ENCODE peak calls at places on chromosomes 7 and 10, in ten cellular contexts. P is GM13976, V is cardiac fibroblast, W is uterus, L is GM12864, F is IMR-90, H is upper lobe of right lung, J is heart left ventricle, Y is cardiac muscle cell, U is AG04450. I is an unnamed sample.

GRCh38 chr7:4702961-4703512 is 20.9 kb downstream of the FOXK1 start:
- DNase-seq in P (no peak), V (peak; percentile 40), W (no peak), L (no peak), F (no peak), H (no peak), J (peak; percentile 43), Y (no peak), U (no peak), I (no peak)

GRCh38 chr7:46054290-46054689 is 133.2 kb upstream of the IGFBP3 start:
- DNase-seq in P (no peak), V (peak; percentile 17), W (no peak), L (no peak), F (no peak), H (no peak), J (peak; percentile 43), Y (peak; percentile 48), U (no peak), I (no peak)

GRCh38 chr10:75401569-75402485 is at the start of gene ZNF503:
- DNase-seq in P (peak; percentile 67), V (peak; percentile 97), W (peak; percentile 99), L (no peak), F (peak; percentile 97), H (peak; percentile 98), J (peak; percentile 98), Y (peak; percentile 99), U (peak; percentile 95), I (peak; percentile 97)

GRCh38 chr10:36675458-36675880 is 449.9 kb upstream of the ANKRD30A start:
- DNase-seq in P (no peak), V (peak; percentile 79), W (no peak), L (no peak), F (peak; percentile 90), H (no peak), J (no peak), Y (no peak), U (no peak), I (peak; percentile 68)

GRCh38 chr10:69879628-69880257 is 78.0 kb downstream of the COL13A1 start:
- DNase-seq in P (no peak), V (no peak), W (no peak), L (no peak), F (no peak), H (no peak), J (no peak), Y (no peak), U (no peak), I (no peak)

GRCh38 chr7:98354511-98355249 is 46.2 kb downstream of the BAIAP2L1 start:
- DNase-seq in P (no peak), V (peak; percentile 92), W (no peak), L (no peak), F (peak; percentile 82), H (peak; percentile 79), J (no peak), Y (no peak), U (no peak), I (no peak)

GRCh38 chr10:28551086-28551485 is 18.2 kb downstream of the WAC start:
- DNase-seq in P (no peak), V (peak; percentile 25), W (no peak), L (no peak), F (no peak), H (no peak), J (no peak), Y (no peak), U (no peak), I (no peak)

GRCh38 chr7:1537631-1538412 is 7.3 kb downstream of the MAFK start:
- DNase-seq in P (no peak), V (peak; percentile 99), W (peak; percentile 96), L (no peak), F (peak; percentile 97), H (peak; percentile 87), J (peak; percentile 95), Y (peak; percentile 29), U (peak; percentile 92), I (peak; percentile 89)

GRCh38 chr7:128946936-128947830 is 9.5 kb downstream of the IRF5 start:
- DNase-seq in P (no peak), V (no peak), W (no peak), L (no peak), F (no peak), H (peak; percentile 64), J (no peak), Y (no peak), U (no peak), I (no peak)

GRCh38 chr10:115355162-115355760 is 262.1 kb downstream of the ATRNL1 start:
- DNase-seq in P (peak; percentile 43), V (peak; percentile 79), W (peak; percentile 25), L (peak; percentile 39), F (peak; percentile 63), H (no peak), J (no peak), Y (peak; percentile 81), U (peak; percentile 30), I (peak; percentile 5)

GRCh38 chr7:102992820-102993531 is 80.2 kb downstream of the LRRC17 start:
- DNase-seq in P (no peak), V (peak; percentile 74), W (no peak), L (no peak), F (peak; percentile 87), H (no peak), J (no peak), Y (no peak), U (peak; percentile 26), I (peak; percentile 23)

GRCh38 chr7:120725376-120726039 is 132.4 kb downstream of the TSPAN12 start:
- DNase-seq in P (peak; percentile 18), V (peak; percentile 67), W (no peak), L (peak; percentile 15), F (peak; percentile 45), H (no peak), J (no peak), Y (peak; percentile 71), U (no peak), I (no peak)

GRCh38 chr10:23345861-23346260 is 1.3 kb upstream of the C10orf67 start:
- DNase-seq in P (no peak), V (peak; percentile 82), W (no peak), L (no peak), F (peak; percentile 94), H (no peak), J (no peak), Y (no peak), U (peak; percentile 67), I (no peak)

GRCh38 chr7:141023305-141023704 is 8.6 kb upstream of the MRPS33 start:
- DNase-seq in P (no peak), V (no peak), W (no peak), L (no peak), F (no peak), H (no peak), J (no peak), Y (no peak), U (no peak), I (no peak)

GRCh38 chr7:38932509-38933168 is 23.6 kb upstream of the VPS41 start:
- DNase-seq in P (peak; percentile 51), V (peak; percentile 66), W (no peak), L (peak; percentile 29), F (peak; percentile 25), H (peak; percentile 83), J (peak; percentile 44), Y (peak; percentile 69), U (peak; percentile 10), I (peak; percentile 10)

GRCh38 chr7:31794851-31795250 is 107.8 kb downstream of the PPP1R17 start:
- DNase-seq in P (no peak), V (no peak), W (no peak), L (no peak), F (no peak), H (no peak), J (no peak), Y (no peak), U (no peak), I (no peak)

GRCh38 chr7:70635633-70636032 is 496.3 kb upstream of the GALNT17 start:
- DNase-seq in P (no peak), V (no peak), W (no peak), L (no peak), F (no peak), H (no peak), J (no peak), Y (no peak), U (no peak), I (no peak)
- TF ChIP-seq CTCF in P (no peak), V (no peak), W (no peak), L (peak; percentile 3), F (no peak), H (no peak), J (no peak), Y (no peak), U (no peak), I (no peak)

DNA sequence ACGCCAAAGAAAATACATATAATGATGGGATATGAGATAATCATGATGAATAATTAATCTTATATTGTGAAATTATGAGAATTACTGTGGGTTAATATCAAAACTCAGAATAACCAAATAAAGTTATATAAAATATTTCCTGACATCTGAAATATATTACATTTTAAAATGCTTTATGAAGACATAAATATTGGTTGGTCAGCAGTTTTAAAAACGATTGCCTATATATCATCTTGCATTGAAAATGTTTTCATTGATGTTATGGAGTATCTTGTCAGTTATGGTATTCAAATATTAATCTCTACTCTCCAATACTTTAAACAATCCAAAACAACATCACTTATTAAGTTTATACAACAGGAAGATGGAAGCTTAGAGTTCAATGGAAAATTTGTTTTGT is 228.1 kb upstream of the FERD3L start:
- DNase-seq in P (no peak), V (no peak), W (no peak), L (no peak), F (no peak), H (no peak), J (no peak), Y (no peak), U (no peak), I (no peak)
- TF ChIP-seq CTCF in P (no peak), V (no peak), W (no peak), L (no peak), F (no peak), H (no peak), J (no peak), Y (no peak), U (no peak), I (no peak)

DNA sequence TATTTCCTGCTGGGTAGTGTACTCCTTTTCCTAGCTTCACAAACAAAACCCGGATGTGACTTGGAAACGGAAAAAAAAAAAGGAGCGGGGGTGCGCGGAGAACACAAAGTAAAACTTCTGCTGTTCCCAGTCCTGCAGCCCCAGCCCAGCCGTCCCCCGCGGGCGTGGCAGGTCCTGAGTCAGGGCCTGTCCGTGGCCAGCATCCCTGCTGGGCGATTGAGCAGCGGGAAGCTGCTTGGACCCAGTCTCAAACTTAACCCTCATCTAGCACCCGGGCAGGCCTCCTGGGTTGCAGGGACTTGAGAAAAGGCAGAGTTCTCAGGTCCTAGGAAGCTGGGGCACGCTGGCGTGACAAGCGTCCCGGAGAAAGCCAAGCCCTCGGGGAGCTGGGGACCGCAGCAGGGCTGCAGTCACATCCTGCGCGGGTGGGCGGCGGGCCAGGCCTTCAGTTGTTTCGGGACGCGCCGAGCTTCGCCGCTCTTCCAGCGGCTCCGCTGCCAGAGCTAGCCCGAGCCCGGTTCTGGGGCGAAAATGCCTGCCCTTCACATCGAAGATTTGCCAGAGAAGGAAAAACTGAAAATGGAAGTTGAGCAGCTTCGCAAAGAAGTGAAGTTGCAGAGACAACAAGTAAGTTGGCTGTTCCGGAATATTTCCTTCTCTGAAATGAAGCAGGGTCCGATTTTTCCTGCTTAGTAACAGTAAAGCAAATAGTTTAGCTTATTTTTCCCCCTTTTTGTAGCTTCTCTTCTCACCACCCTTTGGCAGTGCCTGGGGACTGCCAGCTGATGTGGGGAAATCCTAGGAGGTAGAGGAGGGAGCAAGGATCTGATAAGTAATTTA is at the start of gene GNG11:
- DNase-seq in P (peak; percentile 66), V (peak; percentile 94), W (peak; percentile 79), L (no peak), F (peak; percentile 66), H (peak; percentile 79), J (peak; percentile 87), Y (peak; percentile 82), U (no peak), I (peak; percentile 47)
- TF ChIP-seq CTCF in P (peak; percentile 34), V (no peak), W (no peak), L (no peak), F (no peak), H (no peak), J (no peak), Y (no peak), U (no peak), I (no peak)

GRCh38 chr10:44923611-44924010 is 12.5 kb downstream of the TMEM72 start:
- DNase-seq in P (no peak), V (no peak), W (no peak), L (no peak), F (no peak), H (no peak), J (peak; percentile 7), Y (no peak), U (no peak), I (no peak)
- TF ChIP-seq CTCF in P (no peak), V (no peak), W (no peak), L (no peak), F (no peak), H (no peak), J (no peak), Y (no peak), U (no peak), I (no peak)